ENCODE peak calls at places on chromosome 4, in six cellular contexts. F is mucosa of gallbladder; X is naive thymus-derived CD4-positive, alpha-beta T cell; E is cardiac muscle cell; D is activated naive CD4-positive, alpha-beta T cell treated with Interleukin-2 at 50 U/mL for 16 hours; P is Panc1. N is an unnamed sample.

GRCh38 chr4:155392486-155393184 is 15.9 kb upstream of the MAP9 start:
- DNase-seq in E (no peak), D (no peak), F (no peak), P (peak), X (no peak), N (no peak)

GRCh38 chr4:109562457-109563237 is 2.6 kb downstream of the MCUB start:
- DNase-seq in X (no peak), F (no peak), E (peak), D (no peak), P (no peak), N (no peak)

GRCh38 chr4:31984872-31985271 is 1264.7 kb downstream of the PCDH7 start:
- DNase-seq in E (no peak), X (no peak), P (no peak), D (no peak), F (no peak), N (no peak)

GRCh38 chr4:122775987-122776836 is 43.7 kb downstream of the BBS12 start:
- DNase-seq in X (no peak), E (no peak), D (no peak), F (no peak), P (no peak), N (no peak)

GRCh38 chr4:83083925-83084475 is 30.5 kb downstream of the PLAC8 start:
- DNase-seq in P (no peak), E (no peak), F (no peak), X (peak), D (peak), N (no peak)

GRCh38 chr4:123396294-123397275 is at the start of gene SPRY1:
- DNase-seq in P (peak), E (peak), D (peak), F (peak), X (peak), N (peak)

GRCh38 chr4:36243355-36244256 is 708 bp downstream of the ARAP2 start:
- DNase-seq in P (no peak), E (no peak), D (peak), X (peak), F (peak), N (peak)

GRCh38 chr4:121277194-121278105 is 103.4 kb downstream of the QRFPR start:
- DNase-seq in X (no peak), D (no peak), E (peak), P (peak), F (no peak), N (no peak)

GRCh38 chr4:89257376-89257775 is 50.2 kb downstream of the GPRIN3 start:
- DNase-seq in F (no peak), P (no peak), E (no peak), X (no peak), D (no peak), N (no peak)

GRCh38 chr4:41287005-41287404 is 30.3 kb downstream of the UCHL1 start:
- DNase-seq in E (no peak), F (no peak), X (no peak), P (no peak), D (no peak), N (no peak)

GRCh38 chr4:122663814-122664610 is 43.1 kb upstream of the IL21 start:
- DNase-seq in P (no peak), X (no peak), F (no peak), E (no peak), D (peak), N (no peak)

GRCh38 chr4:3829954-3830773 is 64.0 kb downstream of the ADRA2C start:
- DNase-seq in D (no peak), F (no peak), E (no peak), X (no peak), P (no peak), N (no peak)

N was measured in GM10248.